ENCODE peak calls at places on chromosomes 13 and 19, in eight cellular contexts. W, K, R, A, V, T, L and J are unnamed samples. For H3K27me3, the result is how much of the 10 kb centered on the place peaks cover.

GRCh38 chr13:42495256-42495655 is 78.7 kb upstream of the TNFSF11 start:
- DNase-seq in V (no peak), T (no peak), K (no peak), R (no peak), A (no peak), L (no peak), W (no peak), J (no peak)

GRCh38 chr13:94558721-94559120 is 37.2 kb downstream of the TGDS start:
- DNase-seq in L (no peak), V (no peak), T (no peak), R (no peak), A (peak), K (no peak), W (no peak), J (no peak)

GRCh38 chr13:43346427-43346826 is 323.0 kb downstream of the DNAJC15 start:
- DNase-seq in W (no peak), K (no peak), A (no peak), V (no peak), T (peak), L (no peak), R (no peak), J (no peak)

GRCh38 chr19:2064788-2065524 is 13.9 kb upstream of the MKNK2 start:
- DNase-seq in V (peak), L (no peak), W (no peak), T (no peak), R (no peak), K (no peak), A (no peak), J (no peak)

GRCh38 chr13:113758651-113759524 is at the start of gene TMEM255B:
- DNase-seq in V (peak), L (peak), A (peak), K (peak), R (peak), W (peak), T (peak), J (peak)

GRCh38 chr13:59776924-59777690 is 386.6 kb downstream of the DIAPH3 start:
- DNase-seq in W (peak), L (no peak), K (no peak), T (no peak), R (no peak), A (no peak), V (no peak), J (no peak)

GRCh38 chr13:25095862-25096453 is at the start of gene PABPC3:
- DNase-seq in K (no peak), A (no peak), L (no peak), V (no peak), W (no peak), R (no peak), T (no peak), J (no peak)

GRCh38 chr19:39498262-39499081 is at the start of gene DLL3:
- DNase-seq in K (no peak), R (no peak), V (no peak), W (peak), A (no peak), T (peak), L (no peak), J (no peak)

GRCh38 chr13:90447034-90447734 is 900.3 kb upstream of the MIR17HG start:
- DNase-seq in V (no peak), A (no peak), W (no peak), R (no peak), L (no peak), T (no peak), K (no peak), J (no peak)

DNA sequence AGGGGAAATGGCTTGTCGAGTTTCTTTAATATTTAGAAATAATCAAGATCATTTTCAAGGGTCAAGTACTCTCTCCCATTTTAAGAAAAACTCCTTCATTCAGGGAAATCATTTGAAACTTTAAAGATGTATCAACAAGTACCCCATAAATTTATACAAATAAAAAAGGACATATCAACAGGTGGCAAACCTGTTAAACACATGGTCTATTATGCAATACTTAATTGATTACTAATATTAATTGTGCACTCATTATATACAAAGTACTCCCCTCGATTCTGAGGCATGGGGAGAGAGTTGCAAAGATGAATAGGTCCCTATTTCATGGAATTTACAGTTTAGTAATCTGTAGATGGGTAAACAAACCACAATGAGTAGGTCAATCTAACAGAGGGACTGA is 2.1 kb upstream of the LRCH1 start:
- DNase-seq in A (no peak), V (no peak), W (no peak), K (no peak), L (no peak), T (no peak), R (no peak), J (no peak)
- H3K4me3 ChIP-seq in A (no peak), V (no peak), W (no peak), K (no peak), L (no peak), T (no peak), R (no peak), J (no peak)

DNA sequence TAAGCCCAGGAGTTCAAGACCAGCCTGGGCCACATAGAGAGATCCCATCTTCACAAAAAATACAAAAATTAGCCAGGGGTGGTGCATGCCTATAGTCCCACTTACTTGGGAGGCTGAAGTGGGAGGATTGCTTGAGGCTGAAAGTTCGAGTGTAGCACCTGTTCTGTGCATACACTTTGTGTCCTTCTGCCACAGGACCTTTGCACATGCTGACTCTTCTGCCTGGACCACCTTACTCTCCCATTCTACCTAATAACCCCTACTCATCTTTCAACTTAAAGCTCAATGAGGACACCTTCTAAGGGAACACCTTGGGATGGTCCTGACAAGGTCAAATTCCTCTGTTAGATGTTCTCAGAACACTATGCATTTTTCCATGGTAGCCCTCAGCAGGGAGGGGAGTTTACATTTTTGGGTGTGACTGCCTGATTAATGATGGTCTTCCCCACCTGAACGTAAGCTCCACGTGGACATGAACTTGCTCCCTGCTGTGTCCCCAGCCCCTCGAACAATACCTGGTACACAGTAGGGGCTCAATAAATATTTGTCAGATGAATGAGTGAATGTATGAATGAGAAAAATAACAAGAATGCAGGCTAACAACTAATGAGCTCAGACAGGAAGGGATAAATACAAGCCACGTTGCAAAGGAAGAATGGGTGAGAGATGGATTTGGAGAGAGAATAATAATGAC is 11.2 kb upstream of the IZUMO2 start:
- DNase-seq in V (no peak), T (no peak), A (no peak), R (no peak), W (no peak), K (no peak), L (no peak), J (no peak)
- H3K27me3 ChIP-seq in V (under half), T (under half), A (under half), R (under half), W (under half), K (under half), L (under half), J (under half)

GRCh38 chr13:46551410-46552301 is 1.3 kb upstream of the LRCH1 start:
- DNase-seq in W (peak), K (peak), T (peak), V (peak), L (peak), R (peak), A (peak), J (peak)
- H3K4me3 ChIP-seq in W (no peak), K (peak), T (no peak), V (no peak), L (peak), R (peak), A (peak), J (peak)

GRCh38 chr19:46408611-46409039 is 4.7 kb downstream of the CCDC8 start:
- DNase-seq in L (peak), V (peak), W (peak), K (peak), R (peak), T (peak), A (no peak), J (no peak)
- H3K27me3 ChIP-seq in L (under half), V (under half), W (under half), K (under half), R (under half), T (under half), A (under half), J (half or more)

GRCh38 chr19:31308781-31309180 is 40.5 kb downstream of the TSHZ3 start:
- DNase-seq in K (no peak), A (no peak), L (no peak), T (no peak), R (peak), W (no peak), V (no peak), J (no peak)

GRCh38 chr19:31306006-31306753 is 43.1 kb downstream of the TSHZ3 start:
- DNase-seq in L (no peak), V (no peak), T (no peak), A (no peak), K (no peak), W (no peak), R (peak), J (no peak)

GRCh38 chr19:31303262-31303815 is 45.9 kb downstream of the TSHZ3 start:
- DNase-seq in K (no peak), R (peak), L (no peak), V (no peak), A (no peak), T (no peak), W (no peak), J (no peak)

GRCh38 chr19:31304877-31305312 is 44.3 kb downstream of the TSHZ3 start:
- DNase-seq in V (no peak), A (no peak), W (no peak), R (peak), K (no peak), T (no peak), L (no peak), J (no peak)

GRCh38 chr19:31307270-31307669 is 42.0 kb downstream of the TSHZ3 start:
- DNase-seq in L (no peak), A (no peak), V (no peak), R (peak), W (no peak), K (no peak), T (no peak), J (no peak)
- H3K4me3 ChIP-seq in L (no peak), A (no peak), V (no peak), R (no peak), W (no peak), K (no peak), T (no peak), J (no peak)

DNA sequence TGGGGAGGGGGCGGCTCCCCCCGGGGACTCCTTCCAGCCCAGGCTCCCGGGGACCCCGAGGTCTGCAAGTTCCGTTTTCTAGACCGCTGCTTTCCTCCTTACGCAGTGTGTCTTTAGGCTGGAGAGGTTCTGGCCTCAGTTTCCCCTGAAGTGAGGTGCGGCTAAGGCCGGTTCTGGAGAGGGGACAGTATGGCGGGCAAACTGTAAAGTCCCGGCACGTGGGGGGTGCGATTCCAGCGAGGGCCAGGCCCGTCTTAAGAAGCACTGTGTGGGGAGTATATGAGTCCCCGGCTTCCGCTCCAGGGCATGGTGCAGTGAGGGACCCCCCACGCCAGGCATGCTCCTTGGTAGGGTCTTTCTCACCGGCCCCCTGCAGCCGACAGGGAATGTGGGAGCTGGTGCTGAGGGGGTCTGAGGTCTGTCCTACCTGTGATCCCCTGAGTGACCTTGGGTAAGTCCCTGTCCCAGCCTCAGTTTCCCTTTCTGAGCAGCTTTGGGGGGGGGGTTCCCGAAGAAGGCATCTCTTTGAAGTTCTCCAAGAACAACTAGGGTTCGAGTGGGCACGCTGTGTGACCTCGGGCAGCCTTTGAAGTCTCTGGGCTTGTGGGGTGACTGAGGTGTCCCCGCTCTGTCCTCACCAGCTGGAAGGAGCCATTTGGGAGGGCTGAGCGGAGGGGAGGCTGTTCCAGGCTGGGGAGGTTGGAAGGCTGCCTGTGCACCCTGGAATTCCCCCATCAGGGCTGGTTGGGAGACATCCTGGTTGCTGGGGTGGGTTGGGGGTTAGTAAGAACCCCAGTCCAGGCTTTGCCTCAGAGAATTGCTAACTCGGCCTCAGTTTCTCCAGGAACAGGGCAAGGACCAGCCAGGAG is 1.4 kb downstream of the NFIC start:
- DNase-seq in K (peak), R (no peak), T (no peak), L (no peak), W (no peak), A (no peak), V (peak), J (no peak)
- H3K27me3 ChIP-seq in K (under half), R (under half), T (half or more), L (under half), W (under half), A (under half), V (under half), J (under half)

GRCh38 chr19:41998246-41999020 is 4.4 kb upstream of the ATP1A3 start:
- DNase-seq in V (no peak), L (no peak), A (no peak), T (peak), W (peak), K (no peak), R (no peak), J (no peak)
- H3K4me3 ChIP-seq in V (no peak), L (peak), A (no peak), T (no peak), W (no peak), K (no peak), R (no peak), J (no peak)

GRCh38 chr13:27907139-27907787 is 12.5 kb upstream of the PDX1 start:
- DNase-seq in T (no peak), R (no peak), A (no peak), K (no peak), W (no peak), V (no peak), L (no peak), J (no peak)

GRCh38 chr13:27911499-27911898 is 8.3 kb upstream of the PDX1 start:
- DNase-seq in L (no peak), K (no peak), A (no peak), W (no peak), V (no peak), R (no peak), T (no peak), J (no peak)

GRCh38 chr13:27909378-27909777 is 10.4 kb upstream of the PDX1 start:
- DNase-seq in R (no peak), K (no peak), L (no peak), A (no peak), V (no peak), T (no peak), W (no peak), J (no peak)

GRCh38 chr13:27905650-27906049 is 14.2 kb upstream of the PDX1 start:
- DNase-seq in A (no peak), R (no peak), L (no peak), V (no peak), K (no peak), T (no peak), W (no peak), J (no peak)
- H3K27me3 ChIP-seq in A (under half), R (under half), L (under half), V (under half), K (under half), T (half or more), W (under half), J (under half)

GRCh38 chr19:35204799-35205732 is 23.5 kb downstream of the FAM187B start:
- DNase-seq in W (no peak), V (no peak), L (peak), A (no peak), R (peak), T (no peak), K (no peak), J (no peak)

GRCh38 chr19:35206855-35207254 is 21.7 kb downstream of the FAM187B start:
- DNase-seq in K (no peak), V (no peak), A (no peak), W (no peak), T (no peak), L (no peak), R (no peak), J (no peak)

GRCh38 chr19:35207391-35207871 is 21.1 kb downstream of the FAM187B start:
- DNase-seq in K (no peak), T (no peak), A (peak), V (peak), W (no peak), R (no peak), L (no peak), J (peak)

GRCh38 chr19:35205733-35206323 is 22.7 kb downstream of the FAM187B start:
- DNase-seq in A (no peak), L (no peak), V (no peak), W (no peak), K (no peak), T (no peak), R (no peak), J (peak)

DNA sequence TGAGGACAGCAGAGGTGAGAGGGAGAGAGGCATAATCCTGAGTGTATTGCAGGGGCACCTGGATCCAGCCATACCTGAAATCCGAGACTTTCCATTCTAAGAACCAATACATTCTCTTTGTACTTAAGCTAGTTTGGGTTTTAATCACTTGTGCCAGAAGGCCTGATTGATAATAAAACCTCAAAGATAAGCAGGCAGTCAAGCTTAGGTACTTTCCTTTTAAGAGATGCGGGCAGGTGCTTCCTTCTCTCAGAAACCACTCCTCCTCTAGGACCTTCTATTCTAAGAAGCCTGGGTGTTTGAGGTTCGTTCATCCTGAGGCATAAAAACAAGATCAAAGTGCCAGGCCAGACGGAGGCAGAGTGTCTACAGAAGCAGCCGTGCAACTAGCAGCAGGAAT is 22.2 kb downstream of the FAM187B start:
- DNase-seq in W (no peak), V (no peak), L (peak), R (no peak), A (peak), K (no peak), T (no peak), J (peak)
- H3K4me3 ChIP-seq in W (no peak), V (no peak), L (no peak), R (no peak), A (peak), K (no peak), T (no peak), J (peak)